ENCODE peak calls at places on chromosome 17, in five cellular contexts. B is IMR-90, N is H1, A is H9, O is mesenchymal stem cell. Y is an unnamed sample.

GRCh38 chr17:42555122-42555622 is 2.4 kb downstream of the HSD17B1 start:
- DNase-seq in B (no peak), N (no peak), O (no peak), A (no peak), Y (no peak)

GRCh38 chr17:77831497-77832179 is 126.9 kb upstream of the TNRC6C start:
- DNase-seq in N (no peak), O (peak; percentile 55), B (peak; percentile 77), A (no peak), Y (no peak)

GRCh38 chr17:40612510-40613244 is 34.9 kb downstream of the SMARCE1 start:
- DNase-seq in B (no peak), N (no peak), O (no peak), A (no peak), Y (no peak)

GRCh38 chr17:72683506-72684404 is 408.7 kb downstream of the SLC39A11 start:
- DNase-seq in N (no peak), O (peak; percentile 98), A (no peak), B (peak; percentile 98), Y (peak; percentile 68)

GRCh38 chr17:14396542-14396941 is 95.7 kb downstream of the HS3ST3B1 start:
- DNase-seq in N (no peak), A (no peak), O (peak; percentile 89), B (peak; percentile 34), Y (peak; percentile 44)

GRCh38 chr17:73639322-73639721 is 4.9 kb downstream of the SDK2 start:
- DNase-seq in B (no peak), O (no peak), A (peak; percentile 27), N (no peak), Y (no peak)

GRCh38 chr17:59607817-59608403 is 11.8 kb upstream of the CLTC start:
- DNase-seq in A (peak; percentile 59), O (no peak), B (no peak), N (peak; percentile 75), Y (peak; percentile 64)

GRCh38 chr17:79988163-79988971 is 47.3 kb downstream of the TBC1D16 start:
- DNase-seq in O (peak; percentile 60), B (peak; percentile 89), N (no peak), A (no peak), Y (no peak)

GRCh38 chr17:73799781-73800627 is 155.8 kb upstream of the SDK2 start:
- DNase-seq in B (no peak), N (no peak), O (no peak), A (no peak), Y (no peak)

GRCh38 chr17:43016216-43016615 is 6.0 kb downstream of the VAT1 start:
- DNase-seq in N (no peak), B (no peak), A (no peak), O (no peak), Y (no peak)

GRCh38 chr17:61411114-61411943 is 11.7 kb downstream of the TBX2 start:
- DNase-seq in N (peak; percentile 82), B (peak; percentile 74), A (peak; percentile 85), O (peak; percentile 88), Y (peak; percentile 80)

GRCh38 chr17:55769625-55770000 is 18.8 kb downstream of the PCTP start:
- DNase-seq in B (peak; percentile 87), O (peak; percentile 89), A (no peak), N (no peak), Y (no peak)

GRCh38 chr17:82710499-82711232 is 5.8 kb upstream of the FN3KRP start:
- DNase-seq in A (peak; percentile 73), B (no peak), O (no peak), N (peak; percentile 63), Y (no peak)

GRCh38 chr17:71302721-71303549 is 817.9 kb upstream of the SOX9 start:
- DNase-seq in B (no peak), O (no peak), N (no peak), A (no peak), Y (peak; percentile 13)

GRCh38 chr17:79700574-79700973 is 30.2 kb upstream of the ENPP7 start:
- DNase-seq in N (no peak), A (no peak), O (no peak), B (no peak), Y (no peak)

GRCh38 chr17:58236394-58236793 is 2.0 kb upstream of the LPO start:
- DNase-seq in N (no peak), B (no peak), A (no peak), O (no peak), Y (no peak)

GRCh38 chr17:48759288-48759687 is 30.7 kb upstream of the HOXB13 start:
- DNase-seq in B (no peak), A (no peak), O (no peak), N (no peak), Y (no peak)

GRCh38 chr17:75475144-75475835 is 18.9 kb downstream of the TMEM94 start:
- DNase-seq in N (no peak), B (peak; percentile 38), O (no peak), A (no peak), Y (no peak)

DNA sequence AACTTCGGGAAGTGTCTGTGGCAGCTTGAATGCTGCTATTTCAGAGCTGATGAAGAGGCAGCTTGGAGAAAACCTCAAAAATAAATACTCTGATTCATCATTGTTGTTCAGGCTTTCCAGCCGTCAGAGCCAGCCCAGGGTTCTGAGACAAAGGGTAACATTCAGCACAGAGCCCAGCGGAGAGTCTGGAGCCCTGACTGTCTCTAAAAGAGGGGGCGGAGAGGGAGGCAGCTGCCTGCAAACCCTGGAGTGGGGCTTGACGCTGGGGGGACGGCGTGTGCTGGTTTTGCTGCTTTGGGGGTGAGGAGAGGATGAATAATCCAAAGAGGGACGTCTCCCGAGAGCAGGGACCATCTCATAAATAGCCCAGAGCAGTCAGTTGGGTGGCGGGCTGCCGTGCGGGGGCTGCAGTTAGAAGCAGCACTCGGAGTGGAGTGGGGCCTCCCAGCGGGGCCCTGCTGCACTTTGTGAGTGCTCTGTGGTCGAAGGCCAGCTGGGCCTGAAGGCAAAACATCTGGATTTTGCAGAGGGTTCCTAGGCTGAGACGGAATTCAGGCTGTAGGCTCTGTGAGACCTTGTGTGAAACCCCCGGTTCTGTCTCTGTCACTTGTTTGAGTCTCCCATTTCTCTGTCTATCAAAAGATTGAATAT is 237.8 kb downstream of the PRKCA start:
- DNase-seq in O (peak; percentile 95), A (peak; percentile 61), N (peak; percentile 59), B (peak; percentile 91), Y (peak; percentile 49)
- H2AK5ac ChIP-seq in O (no peak overlapping the region), A (no peak overlapping the region), N (no peak overlapping the region), B (peak overlapping the region; percentile 86), Y (no peak overlapping the region)

GRCh38 chr17:29193146-29193545 is 12.9 kb upstream of the MYO18A start:
- DNase-seq in O (no peak), N (no peak), A (no peak), B (no peak), Y (no peak)

GRCh38 chr17:29194669-29195068 is 14.5 kb upstream of the MYO18A start:
- DNase-seq in A (no peak), B (no peak), O (no peak), N (no peak), Y (no peak)

GRCh38 chr17:29197516-29198272 is 17.5 kb upstream of the MYO18A start:
- DNase-seq in N (no peak), A (no peak), O (no peak), B (no peak), Y (no peak)

GRCh38 chr17:29195465-29196081 is 15.4 kb upstream of the MYO18A start:
- DNase-seq in N (no peak), A (no peak), B (no peak), O (no peak), Y (no peak)

GRCh38 chr17:29196784-29197515 is 16.8 kb upstream of the MYO18A start:
- DNase-seq in O (no peak), B (no peak), N (no peak), A (no peak), Y (no peak)
- H2AK5ac ChIP-seq in O (no peak overlapping the region), B (no peak overlapping the region), N (no peak overlapping the region), A (no peak overlapping the region), Y (no peak overlapping the region)

GRCh38 chr17:81312624-81313325 is 17.7 kb upstream of the SLC38A10 start:
- DNase-seq in B (no peak), A (no peak), N (no peak), O (no peak), Y (no peak)
- H2AK5ac ChIP-seq in B (no peak overlapping the region), A (no peak overlapping the region), N (no peak overlapping the region), O (no peak overlapping the region), Y (no peak overlapping the region)

GRCh38 chr17:37218849-37219248 is 156.9 kb upstream of the C17orf78 start:
- DNase-seq in A (no peak), N (no peak), B (no peak), O (no peak), Y (peak; percentile 24)

GRCh38 chr17:37225458-37225857 is 150.3 kb upstream of the C17orf78 start:
- DNase-seq in N (no peak), A (peak; percentile 41), B (no peak), O (no peak), Y (peak; percentile 43)

GRCh38 chr17:37221865-37222264 is 153.9 kb upstream of the C17orf78 start:
- DNase-seq in O (no peak), N (no peak), A (no peak), B (no peak), Y (no peak)

GRCh38 chr17:37220609-37220953 is 155.2 kb upstream of the C17orf78 start:
- DNase-seq in B (peak; percentile 54), O (peak; percentile 39), A (peak; percentile 63), N (no peak), Y (peak; percentile 58)

GRCh38 chr17:37219876-37220608 is 155.7 kb upstream of the C17orf78 start:
- DNase-seq in N (no peak), O (no peak), A (no peak), B (no peak), Y (no peak)
- H2AK5ac ChIP-seq in N (no peak overlapping the region), O (no peak overlapping the region), A (no peak overlapping the region), B (no peak overlapping the region), Y (no peak overlapping the region)

GRCh38 chr17:50547736-50548083 is 736 bp downstream of the SPATA20 start:
- DNase-seq in B (no peak), O (no peak), A (no peak), N (no peak), Y (no peak)

GRCh38 chr17:50550661-50551432 is 3.9 kb downstream of the SPATA20 start:
- DNase-seq in O (peak; percentile 84), A (peak; percentile 98), N (peak; percentile 90), B (peak; percentile 85), Y (peak; percentile 94)

GRCh38 chr17:50548831-50549230 is 1.9 kb downstream of the SPATA20 start:
- DNase-seq in N (no peak), A (no peak), B (no peak), O (no peak), Y (no peak)

GRCh38 chr17:50549969-50550368 is 3.0 kb downstream of the SPATA20 start:
- DNase-seq in N (no peak), O (no peak), A (no peak), B (no peak), Y (no peak)

DNA sequence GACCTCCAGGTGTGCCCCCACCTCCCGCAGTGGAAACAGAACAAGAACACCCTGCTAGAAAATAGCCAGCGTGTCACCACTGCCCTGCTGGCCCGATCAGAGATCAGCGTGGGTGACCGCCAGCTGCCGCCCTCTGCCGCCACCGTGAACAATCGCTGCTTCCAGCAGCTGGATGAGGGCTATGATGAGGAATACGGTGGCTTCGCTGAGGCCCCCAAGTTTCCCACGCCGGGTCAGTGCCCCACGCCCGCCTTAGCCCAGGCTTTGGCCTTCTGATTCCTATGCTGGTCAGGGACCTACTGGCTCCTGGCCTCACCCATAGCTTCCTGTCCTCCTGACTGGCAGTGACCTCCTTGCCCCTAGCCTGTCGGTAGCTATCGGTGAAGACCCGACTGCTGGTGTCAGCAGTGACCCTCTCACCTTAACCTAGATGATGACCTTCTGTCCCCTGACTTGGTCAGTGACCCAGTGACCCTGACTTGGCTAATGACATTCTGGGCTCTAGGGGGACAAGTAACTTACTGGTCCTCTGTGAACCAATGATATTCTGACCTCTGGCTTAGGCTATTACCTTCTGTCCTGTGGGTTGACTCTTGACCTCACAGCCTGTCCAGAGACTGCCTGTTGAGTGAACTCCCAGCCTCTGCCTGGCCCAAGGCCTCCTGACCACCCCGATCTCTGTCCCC is 2.4 kb downstream of the SPATA20 start:
- DNase-seq in N (no peak), A (no peak), B (no peak), O (no peak), Y (no peak)
- H2AK5ac ChIP-seq in N (peak overlapping the region; percentile 44), A (no peak overlapping the region), B (no peak overlapping the region), O (no peak overlapping the region), Y (no peak overlapping the region)

Y was measured in mesendoderm.